ENCODE peak calls at places on chromosomes 1 and 21, in five cellular contexts. Z is tibial nerve, S is heart left ventricle, J is IMR-90, I is breast epithelium. Q is an unnamed sample. For H3K36me3, the result is how much of the 10 kb centered on the place peaks cover.

GRCh38 chr1:6245086-6245868 is 1.3 kb downstream of the HES3 start:
- DNase-seq in S (peak), J (peak), Z (peak), I (no peak), Q (no peak)

GRCh38 chr1:25543425-25544242 is at the start of gene LDLRAP1:
- DNase-seq in S (peak), Z (peak), J (peak), I (no peak), Q (no peak)

GRCh38 chr1:80444171-80444570 is 1356.6 kb upstream of the ADGRL2 start:
- DNase-seq in S (no peak), I (no peak), J (peak), Z (no peak), Q (no peak)

GRCh38 chr1:116826818-116827606 is 72.8 kb downstream of the CD2 start:
- DNase-seq in Z (no peak), S (no peak), J (peak), I (no peak), Q (no peak)

GRCh38 chr1:51973587-51974474 is 16.7 kb downstream of the RAB3B start:
- DNase-seq in J (peak), I (no peak), S (no peak), Z (no peak), Q (no peak)

GRCh38 chr1:19029191-19030085 is 73.0 kb upstream of the IFFO2 start:
- DNase-seq in J (no peak), Z (no peak), I (no peak), S (no peak), Q (peak)

GRCh38 chr1:91651243-91651642 is 150.6 kb downstream of the CDC7 start:
- DNase-seq in J (no peak), Z (no peak), S (no peak), I (no peak), Q (no peak)

GRCh38 chr1:168811213-168811612 is 82.2 kb upstream of the DPT start:
- DNase-seq in I (no peak), J (no peak), S (no peak), Z (no peak), Q (no peak)

GRCh38 chr1:41851589-41851988 is 67.1 kb downstream of the HIVEP3 start:
- DNase-seq in Z (no peak), J (peak), I (no peak), S (no peak), Q (no peak)

DNA sequence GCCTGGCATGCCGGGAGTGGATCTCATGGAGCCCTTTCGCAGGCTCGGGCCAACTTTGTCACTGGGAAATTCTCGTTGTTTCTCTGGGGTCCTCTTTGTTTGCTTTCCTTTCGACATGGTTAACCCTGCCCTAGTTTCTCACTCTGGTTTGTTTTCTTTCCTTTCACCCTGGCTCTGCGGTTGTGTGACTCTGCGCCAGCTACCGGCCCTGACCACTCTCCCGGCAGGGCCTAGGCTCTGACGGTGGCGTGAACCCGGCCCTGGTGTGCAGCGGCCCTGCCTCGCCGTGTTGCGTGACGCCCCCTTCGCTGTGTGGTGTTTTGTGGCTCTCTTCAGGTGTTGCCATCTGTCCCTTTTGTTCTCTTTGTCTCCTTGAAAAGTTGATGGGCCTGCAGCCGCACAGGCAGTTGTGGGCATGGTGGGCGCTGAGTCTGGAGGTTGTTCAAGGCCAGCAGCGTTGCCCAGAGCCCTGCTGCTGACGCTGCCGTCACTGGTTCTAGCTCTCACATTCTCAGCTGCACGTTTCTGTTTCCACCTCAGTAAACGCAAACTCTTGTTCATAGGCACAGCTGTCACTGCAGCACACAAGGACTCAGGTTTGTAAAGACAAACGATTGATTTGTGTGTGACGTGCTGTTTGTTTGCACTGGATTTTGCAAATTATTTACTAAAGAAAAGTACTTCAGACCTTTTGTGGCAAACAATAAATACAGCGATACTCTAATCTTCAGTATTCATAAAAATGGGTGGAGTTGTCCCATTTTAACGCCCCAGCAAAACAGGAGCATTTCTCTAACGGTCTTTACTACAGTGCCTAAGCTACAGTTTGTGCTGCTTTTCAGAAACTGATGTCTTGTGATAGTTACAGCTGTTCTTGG is 64.5 kb upstream of the DIP2A start:
- DNase-seq in S (no peak), I (no peak), Z (no peak), J (no peak), Q (no peak)
- TF ChIP-seq POLR2A in S (no peak), I (no peak), Z (no peak), J (no peak), Q (no peak)

DNA sequence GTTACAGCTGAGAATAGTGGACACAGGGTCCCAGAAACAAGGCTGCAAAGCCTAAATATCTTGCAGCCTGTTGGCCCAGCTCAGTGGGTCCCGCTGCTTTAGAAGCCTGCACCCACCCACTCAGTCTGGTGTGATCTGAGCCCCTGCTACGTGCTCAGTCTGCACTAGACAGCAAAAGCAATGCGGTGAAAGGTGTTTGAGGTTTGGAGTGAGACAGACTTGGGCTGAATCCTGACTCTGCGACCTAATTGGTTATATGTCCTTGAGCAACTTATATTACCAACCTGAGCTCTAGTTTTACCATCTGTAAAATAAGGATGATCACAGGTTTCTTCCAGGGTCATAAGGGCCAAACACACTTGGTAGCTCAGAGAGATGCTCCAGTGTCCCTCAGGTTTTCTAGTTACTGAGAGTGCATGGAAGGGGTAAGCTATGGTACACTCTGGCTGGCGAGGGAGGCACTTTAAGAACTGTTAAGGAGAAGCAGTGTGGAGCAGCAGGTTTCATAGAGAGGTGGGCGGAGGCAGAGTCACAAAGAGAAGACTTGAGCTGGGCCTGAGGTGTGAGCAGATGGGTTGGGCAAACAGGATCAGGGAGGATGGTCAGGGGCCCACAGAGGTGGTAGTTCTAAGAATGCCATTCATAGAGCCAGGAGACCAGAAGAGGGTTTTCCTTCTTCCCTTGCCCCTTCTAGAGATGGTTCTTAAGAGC is 10.1 kb downstream of the TMEM200B start:
- DNase-seq in Z (no peak), I (no peak), S (no peak), J (no peak), Q (no peak)
- H3K36me3 ChIP-seq in Z (under half), I (under half), S (under half), J (under half), Q (under half)

DNA sequence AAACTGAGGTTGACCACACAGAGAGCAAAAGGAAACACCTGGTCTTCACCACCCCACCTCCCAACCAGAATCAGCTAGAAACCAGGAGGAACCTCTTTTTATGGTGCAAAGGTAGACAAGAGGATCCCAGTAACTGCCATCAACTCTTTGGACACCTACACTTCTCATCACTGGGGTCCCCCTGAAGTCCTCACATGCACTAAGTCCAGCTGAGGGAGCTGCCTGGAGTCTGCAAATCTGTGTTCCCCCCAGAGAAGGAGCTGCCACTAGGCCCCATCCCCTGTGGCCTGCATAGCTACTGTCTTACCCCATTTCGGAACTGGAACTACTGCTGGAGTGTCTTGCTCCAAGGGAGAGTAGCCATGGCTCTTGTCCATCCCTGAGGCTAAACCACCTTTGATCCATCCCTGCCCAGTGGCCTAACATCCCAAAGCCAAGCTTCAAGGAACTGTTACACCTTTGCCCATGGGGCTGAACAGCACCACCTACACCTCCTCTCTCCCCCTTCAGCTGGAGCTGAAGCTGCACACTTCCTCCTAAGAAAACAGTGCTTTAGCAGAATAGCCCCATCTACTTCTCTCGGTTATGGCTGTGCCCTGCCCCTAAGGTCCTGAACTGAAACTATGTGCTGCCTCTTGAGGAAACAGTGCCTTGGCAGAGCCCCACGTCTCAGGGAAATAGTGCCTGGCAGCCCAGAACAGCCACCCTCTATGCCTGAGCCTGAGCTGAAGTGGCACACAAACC is 85.4 kb upstream of the CD53 start:
- DNase-seq in S (no peak), J (no peak), Z (no peak), I (no peak), Q (no peak)
- H3K4me3 ChIP-seq in S (no peak), J (no peak), Z (no peak), I (no peak), Q (no peak)

GRCh38 chr1:226920446-226920894 is 19.6 kb upstream of the COQ8A start:
- DNase-seq in S (peak), I (no peak), J (no peak), Z (no peak), Q (no peak)
- TF ChIP-seq POLR2A in S (no peak), I (no peak), J (no peak), Z (no peak), Q (no peak)

DNA sequence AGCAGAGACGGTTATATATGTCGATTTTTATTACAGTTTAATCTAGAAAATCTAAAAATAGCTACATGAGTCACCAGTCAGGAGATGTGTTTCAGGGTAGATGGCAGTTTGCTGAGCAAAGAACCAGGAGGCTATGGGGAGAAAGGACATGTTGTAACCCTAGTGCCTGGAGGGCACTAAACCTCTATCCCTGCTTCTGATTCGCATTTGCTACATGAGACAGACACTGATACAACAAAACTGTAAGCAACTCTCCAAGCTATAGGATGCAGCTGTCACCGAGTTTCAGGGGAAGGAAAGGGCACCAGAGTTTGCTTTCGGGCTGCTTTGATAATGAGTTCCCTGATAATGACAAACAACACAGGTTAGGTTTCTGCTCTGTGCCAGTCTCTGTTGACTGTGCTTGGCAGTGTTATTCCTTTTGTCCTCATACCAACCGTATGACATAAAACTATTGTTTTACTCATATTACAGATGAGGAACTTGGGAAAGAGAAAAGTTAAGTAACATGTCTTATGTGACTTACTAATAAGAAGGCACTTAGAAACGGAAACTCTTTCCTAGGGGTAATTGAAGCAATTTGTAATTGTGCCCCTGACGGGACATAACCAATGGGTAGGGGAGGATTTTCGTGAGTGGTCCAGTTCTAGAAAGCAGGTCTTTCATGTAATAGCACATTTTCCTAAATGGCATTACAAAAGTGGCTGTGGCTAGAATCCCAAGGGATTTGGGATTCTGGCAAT is 43.1 kb downstream of the C1orf198 start:
- DNase-seq in I (peak), Z (no peak), J (peak), S (no peak), Q (no peak)
- H3K36me3 ChIP-seq in I (under half), Z (under half), J (under half), S (under half), Q (under half)

GRCh38 chr1:156765664-156766063 is 1.7 kb upstream of the PRCC start:
- DNase-seq in S (no peak), J (no peak), Z (no peak), I (no peak), Q (peak)
- H3K4me3 ChIP-seq in S (peak), J (no peak), Z (no peak), I (no peak), Q (no peak)

GRCh38 chr1:225977937-225978748 is 21.0 kb downstream of the SDE2 start:
- DNase-seq in Z (no peak), S (no peak), I (no peak), J (no peak), Q (no peak)

GRCh38 chr1:225972344-225973152 is 26.6 kb downstream of the SDE2 start:
- DNase-seq in S (no peak), J (no peak), I (no peak), Z (no peak), Q (no peak)

GRCh38 chr1:225979421-225979820 is 19.7 kb downstream of the SDE2 start:
- DNase-seq in I (no peak), Z (no peak), J (no peak), S (no peak), Q (no peak)

GRCh38 chr1:225973158-225973557 is 26.0 kb downstream of the SDE2 start:
- DNase-seq in J (no peak), S (no peak), Z (no peak), I (no peak), Q (no peak)

GRCh38 chr1:225974454-225974853 is 24.7 kb downstream of the SDE2 start:
- DNase-seq in S (no peak), I (no peak), J (no peak), Z (no peak), Q (no peak)
- TF ChIP-seq POLR2A in S (no peak), I (no peak), J (no peak), Z (no peak), Q (no peak)

DNA sequence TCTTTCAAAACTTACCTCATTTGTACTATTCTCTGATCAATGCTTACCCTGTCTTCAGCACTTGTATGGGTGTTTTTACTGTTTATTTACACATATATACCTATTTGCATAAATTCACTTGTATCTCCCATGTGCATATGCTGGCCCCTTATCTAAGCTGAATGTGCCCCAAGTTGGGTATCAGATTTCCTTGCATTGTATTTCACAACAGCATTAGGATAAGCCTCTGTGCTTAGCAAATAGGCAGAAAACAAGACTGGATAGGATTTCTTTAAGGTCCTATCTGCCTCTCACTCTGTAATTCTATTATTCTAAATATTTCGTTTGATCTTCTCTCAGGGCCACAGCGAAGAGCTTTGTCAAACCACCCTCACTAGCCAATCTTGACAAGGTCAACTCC is 45.9 kb upstream of the IPO9 start:
- DNase-seq in J (peak), S (no peak), I (no peak), Z (no peak), Q (no peak)
- H3K36me3 ChIP-seq in J (half or more), S (half or more), I (under half), Z (under half), Q (under half)

GRCh38 chr1:209431402-209431801 is 152.1 kb upstream of the CAMK1G start:
- DNase-seq in S (no peak), I (no peak), J (no peak), Z (no peak), Q (no peak)
- H3K4me3 ChIP-seq in S (no peak), I (peak), J (no peak), Z (no peak), Q (peak)

GRCh38 chr1:103467100-103467499 is 58.4 kb upstream of the RNPC3 start:
- DNase-seq in Z (no peak), J (no peak), S (no peak), I (no peak), Q (no peak)
- TF ChIP-seq POLR2A in Z (no peak), J (no peak), S (no peak), I (no peak), Q (no peak)

Q was measured in suprapubic skin.